ENCODE peak calls at places on chromosome 9, in six cellular contexts. K is mammary epithelial cell, D is MM.1S, N is H9, M is SK-N-SH, T is H1. X is an unnamed sample.

GRCh38 chr9:95570646-95571045 is 53.9 kb upstream of the PTCH1 start:
- DNase-seq in K (no peak), D (no peak), N (no peak), M (no peak), T (no peak), X (peak; percentile 15)

GRCh38 chr9:8533681-8534080 is 734.1 kb upstream of the DMAC1 start:
- DNase-seq in K (no peak), D (no peak), N (no peak), M (no peak), T (no peak), X (no peak)

GRCh38 chr9:96884443-96884842 is 30.1 kb upstream of the ZNF782 start:
- DNase-seq in K (peak; percentile 97), D (no peak), N (no peak), M (no peak), T (no peak), X (peak; percentile 73)

GRCh38 chr9:27365977-27366376 is 69.0 kb upstream of the EQTN start:
- DNase-seq in K (no peak), D (peak; percentile 70), N (no peak), M (no peak), T (no peak), X (no peak)

GRCh38 chr9:131264231-131264630 is 12.1 kb downstream of the FAM78A start:
- DNase-seq in K (no peak), D (no peak), N (peak; percentile 37), M (peak; percentile 74), T (no peak), X (no peak)

GRCh38 chr9:21559402-21560280 is 77.5 kb upstream of the IFNE start:
- DNase-seq in K (peak; percentile 85), D (peak; percentile 11), N (peak; percentile 77), M (peak; percentile 56), T (no peak), X (peak; percentile 88)

GRCh38 chr9:109771084-109771483 is 8.9 kb upstream of the PALM2AKAP2 start:
- DNase-seq in K (no peak), D (no peak), N (peak; percentile 33), M (no peak), T (peak; percentile 63), X (peak; percentile 51)

GRCh38 chr9:83219154-83219923 is 156.4 kb upstream of the RASEF start:
- DNase-seq in K (peak; percentile 72), D (peak; percentile 50), N (peak; percentile 89), M (peak; percentile 84), T (peak; percentile 79), X (peak; percentile 91)

GRCh38 chr9:106587021-106587420 is 275.9 kb upstream of the ZNF462 start:
- DNase-seq in K (peak; percentile 81), D (no peak), N (no peak), M (no peak), T (no peak), X (no peak)

GRCh38 chr9:137025120-137025966 is 2.7 kb downstream of the ABCA2 start:
- DNase-seq in K (peak; percentile 64), D (peak; percentile 60), N (peak; percentile 47), M (peak; percentile 90), T (no peak), X (no peak)

GRCh38 chr9:91411096-91411771 is 12.4 kb downstream of the NFIL3 start:
- DNase-seq in K (no peak), D (no peak), N (no peak), M (no peak), T (no peak), X (peak; percentile 46)

DNA sequence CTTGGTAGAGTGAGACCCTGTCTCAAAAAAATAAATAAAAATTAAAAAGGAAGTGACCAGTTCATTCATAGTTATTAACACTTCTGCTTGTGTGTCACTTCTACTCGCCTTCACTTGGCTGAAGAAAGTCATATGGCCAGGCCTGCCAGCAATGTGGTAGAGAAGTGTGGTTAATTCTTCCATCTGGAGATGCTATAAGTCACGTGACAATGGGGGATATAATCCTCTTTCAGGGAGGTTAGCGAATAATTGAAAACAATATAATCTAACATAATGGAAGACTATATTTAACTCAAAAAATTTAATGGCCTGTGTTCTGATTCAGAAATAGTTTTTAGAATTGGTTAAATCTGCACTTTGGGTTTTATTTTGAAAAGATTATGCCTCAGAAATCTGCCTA is 305.6 kb downstream of the DOCK8 start:
- DNase-seq in K (no peak), D (no peak), N (no peak), M (no peak), T (no peak), X (no peak)
- H3K9ac ChIP-seq in K (no peak overlapping the region), D (no peak overlapping the region), N (no peak overlapping the region), M (no peak overlapping the region), T (no peak overlapping the region), X (no peak overlapping the region)

GRCh38 chr9:84937086-84937670 is 267.6 kb downstream of the NTRK2 start:
- DNase-seq in K (no peak), D (no peak), N (peak; percentile 74), M (no peak), T (no peak), X (no peak)
- H3K4me2 ChIP-seq in K (no peak overlapping the region), D (no peak overlapping the region), N (no peak overlapping the region), M (no peak overlapping the region), T (no peak overlapping the region), X (no peak overlapping the region)

DNA sequence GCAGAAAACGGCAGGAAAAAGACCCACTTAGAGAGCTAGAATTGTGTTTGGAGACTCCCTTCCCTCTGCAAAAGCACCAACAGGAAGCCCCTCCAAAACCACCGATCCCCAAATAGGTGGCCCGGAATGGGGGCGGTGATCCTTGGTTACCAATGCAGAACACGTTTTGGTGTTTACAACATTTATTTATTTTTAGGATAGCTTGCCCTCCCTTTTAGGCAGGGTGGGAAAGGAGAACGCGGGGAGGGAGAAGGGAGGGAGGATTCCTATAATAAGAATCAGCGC is 579 bp upstream of the NTRK2 start:
- DNase-seq in K (no peak), D (no peak), N (no peak), M (no peak), T (no peak), X (no peak)
- H2AFZ ChIP-seq in K (peak overlapping the region; percentile 81), D (peak overlapping the region; percentile 87), N (no peak overlapping the region), M (peak overlapping the region; percentile 63), T (no peak overlapping the region), X (peak overlapping the region; percentile 88)

DNA sequence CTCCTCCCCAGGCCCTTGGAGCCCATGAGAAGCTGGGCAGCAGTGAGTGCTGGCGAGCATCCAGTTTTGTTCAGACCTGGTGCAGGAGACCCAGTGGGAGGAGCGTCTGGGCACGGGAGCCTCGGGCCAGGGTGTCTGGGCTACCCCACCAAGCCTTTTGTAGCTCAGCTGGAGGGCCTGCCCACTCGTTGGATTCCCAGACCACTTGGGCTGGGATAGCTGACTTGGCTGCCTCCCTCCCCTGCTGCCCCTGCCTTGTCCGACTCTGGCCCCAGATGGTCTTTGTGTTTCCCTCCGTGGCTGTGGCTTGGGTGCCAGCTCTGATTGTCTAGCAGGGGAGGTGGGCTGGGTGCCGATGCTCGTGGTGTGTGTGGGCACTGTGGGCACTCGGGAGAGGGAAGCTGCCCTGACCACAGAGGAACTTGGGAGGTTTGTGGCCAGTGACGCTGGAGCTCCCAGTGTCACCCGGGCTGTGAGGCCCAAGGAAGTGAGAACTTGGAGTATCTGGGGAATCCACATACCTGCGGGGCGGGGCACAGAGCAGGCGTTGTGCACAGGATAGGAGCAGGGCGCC is 47.3 kb downstream of the WNK2 start:
- DNase-seq in K (peak; percentile 32), D (no peak), N (no peak), M (peak; percentile 82), T (no peak), X (no peak)
- H3K9ac ChIP-seq in K (no peak overlapping the region), D (no peak overlapping the region), N (no peak overlapping the region), M (no peak overlapping the region), T (no peak overlapping the region), X (no peak overlapping the region)

DNA sequence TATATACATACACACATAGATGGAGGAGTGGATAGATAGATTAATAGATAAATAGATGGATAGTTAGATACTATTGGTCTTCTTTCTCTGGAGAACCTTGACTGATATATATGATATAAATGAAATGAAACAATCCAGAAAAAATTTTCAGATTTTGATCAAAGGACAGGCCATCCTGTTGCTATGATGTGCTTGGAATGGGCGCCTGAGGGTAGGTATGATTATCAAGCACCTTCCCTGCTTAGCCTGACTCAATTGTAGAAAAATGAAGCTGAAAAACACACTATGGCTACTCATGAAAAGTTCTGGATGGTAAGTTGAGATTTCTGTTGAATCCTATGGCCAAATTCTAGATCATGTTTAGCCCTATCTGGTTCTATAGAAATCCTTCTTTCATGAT is 266.5 kb upstream of the KLF4 start:
- DNase-seq in K (no peak), D (no peak), N (no peak), M (no peak), T (no peak), X (no peak)
- H3K4me2 ChIP-seq in K (no peak overlapping the region), D (no peak overlapping the region), N (no peak overlapping the region), M (no peak overlapping the region), T (no peak overlapping the region), X (no peak overlapping the region)

DNA sequence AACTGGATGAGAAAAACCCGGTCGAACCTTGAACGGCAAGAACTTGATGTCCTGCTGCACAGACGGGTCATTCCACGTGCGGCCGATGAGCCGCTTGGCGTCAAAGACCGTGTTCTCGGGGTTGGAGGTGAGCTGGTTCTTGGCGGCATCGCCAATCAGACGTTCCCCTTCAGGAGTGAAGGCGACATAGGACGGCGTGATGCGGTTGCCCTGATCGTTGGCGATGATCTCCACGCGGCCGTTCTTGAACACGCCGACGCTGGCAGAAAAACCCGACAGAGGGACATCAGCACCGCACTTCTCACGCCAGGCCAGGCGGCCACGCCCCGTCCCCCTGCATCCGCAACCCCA is 519 bp downstream of the HSPA5 start:
- DNase-seq in K (peak; percentile 44), D (peak; percentile 56), N (no peak), M (no peak), T (no peak), X (peak; percentile 66)
- H2AFZ ChIP-seq in K (peak overlapping the region; percentile 9), D (peak overlapping the region; percentile 59), N (no peak overlapping the region), M (no peak overlapping the region), T (no peak overlapping the region), X (no peak overlapping the region)

GRCh38 chr9:72995131-72996024 is 42.5 kb upstream of the ALDH1A1 start:
- DNase-seq in K (no peak), D (no peak), N (no peak), M (no peak), T (no peak), X (no peak)
- H3K9ac ChIP-seq in K (no peak overlapping the region), D (no peak overlapping the region), N (no peak overlapping the region), M (no peak overlapping the region), T (no peak overlapping the region), X (no peak overlapping the region)

X was measured in GM23248.